ENCODE peak calls at places on chromosomes 2 and 18, in four cellular contexts. S is C1 segment of cervical spinal cord, F is COR-L47, O is neural progenitor cell. G is an unnamed sample.

GRCh38 chr2:114709936-114710850 is 267.8 kb downstream of the DPP10 start:
- DNase-seq in O (peak), S (no peak), F (no peak), G (no peak)

GRCh38 chr2:201777043-201777442 is 3.7 kb downstream of the ALS2 start:
- DNase-seq in O (peak), S (no peak), F (no peak), G (no peak)

GRCh38 chr2:209322041-209322440 is 101.8 kb upstream of the MAP2 start:
- DNase-seq in F (no peak), S (no peak), O (no peak), G (no peak)

GRCh38 chr2:226792155-226792871 is 7.3 kb downstream of the IRS1 start:
- DNase-seq in F (no peak), S (peak), O (no peak), G (no peak)

GRCh38 chr2:104758199-104758620 is 95.7 kb upstream of the POU3F3 start:
- DNase-seq in O (peak), S (peak), F (peak), G (no peak)

GRCh38 chr2:10311736-10312135 is 9.0 kb downstream of the HPCAL1 start:
- DNase-seq in O (no peak), S (no peak), F (no peak), G (no peak)

GRCh38 chr2:164560902-164561301 is 60.4 kb downstream of the GRB14 start:
- DNase-seq in F (no peak), O (no peak), S (no peak), G (no peak)

GRCh38 chr18:49694402-49694801 is 118.9 kb downstream of the ACAA2 start:
- DNase-seq in F (no peak), O (no peak), S (no peak), G (no peak)

GRCh38 chr18:67232406-67232805 is 284.1 kb downstream of the DSEL start:
- DNase-seq in O (no peak), S (no peak), F (no peak), G (no peak)

GRCh38 chr18:32669549-32670165 is 103.2 kb downstream of the KLHL14 start:
- DNase-seq in O (no peak), F (no peak), S (no peak), G (no peak)

GRCh38 chr2:179550214-179550613 is 285.6 kb upstream of the SESTD1 start:
- DNase-seq in F (no peak), S (no peak), O (peak), G (no peak)

GRCh38 chr2:27742571-27742970 is 28.9 kb upstream of the MRPL33 start:
- DNase-seq in O (no peak), F (no peak), S (no peak), G (no peak)

GRCh38 chr18:644395-645004 is 13.0 kb upstream of the TYMS start:
- DNase-seq in O (no peak), F (no peak), S (no peak), G (peak)

GRCh38 chr2:60550151-60550983 is 3.1 kb downstream of the BCL11A start:
- DNase-seq in F (peak), S (peak), O (peak), G (peak)

GRCh38 chr2:219508933-219509779 is 5.1 kb upstream of the ASIC4 start:
- DNase-seq in O (no peak), F (peak), S (no peak), G (no peak)

GRCh38 chr2:210519594-210519993 is 36.8 kb upstream of the CPS1 start:
- DNase-seq in F (no peak), S (no peak), O (no peak), G (no peak)

GRCh38 chr2:25297738-25298137 is 44.0 kb downstream of the DNMT3A start:
- DNase-seq in S (no peak), F (no peak), O (no peak), G (no peak)

GRCh38 chr2:80887923-80888322 is 583.4 kb upstream of the LRRTM1 start:
- DNase-seq in O (no peak), S (no peak), F (no peak), G (no peak)

GRCh38 chr18:46278481-46279465 is 174.6 kb downstream of the HAUS1 start:
- DNase-seq in S (no peak), F (no peak), O (no peak), G (no peak)

GRCh38 chr2:201432551-201433388 is 18.5 kb downstream of the TRAK2 start:
- DNase-seq in O (no peak), S (no peak), F (no peak), G (no peak)

GRCh38 chr18:48318481-48318880 is 90.7 kb downstream of the ZBTB7C start:
- DNase-seq in F (peak), S (no peak), O (no peak), G (no peak)

GRCh38 chr2:33032245-33032644 is 85.5 kb downstream of the LTBP1 start:
- DNase-seq in S (no peak), F (no peak), O (no peak), G (no peak)

GRCh38 chr18:12307251-12307736 is 747 bp upstream of the TUBB6 start:
- DNase-seq in S (peak), F (no peak), O (peak), G (peak)

GRCh38 chr2:43226955-43227829 is 786 bp upstream of the ZFP36L2 start:
- DNase-seq in F (peak), S (peak), O (peak), G (peak)

GRCh38 chr2:8966123-8966908 is 37.2 kb downstream of the MBOAT2 start:
- DNase-seq in O (no peak), S (no peak), F (no peak), G (no peak)

GRCh38 chr2:238638100-238638981 is 209.5 kb upstream of the TWIST2 start:
- DNase-seq in F (no peak), S (no peak), O (no peak), G (no peak)

GRCh38 chr2:38572167-38572566 is 30.6 kb downstream of the HNRNPLL start:
- DNase-seq in F (no peak), S (no peak), O (no peak), G (peak)

GRCh38 chr2:217527586-217528202 is 475.1 kb downstream of the TNS1 start:
- DNase-seq in F (no peak), S (no peak), O (no peak), G (no peak)

GRCh38 chr2:221596192-221596591 is 24.1 kb upstream of the EPHA4 start:
- DNase-seq in F (no peak), S (no peak), O (no peak), G (no peak)

GRCh38 chr18:12598181-12598921 is 59.6 kb downstream of the SPIRE1 start:
- DNase-seq in S (no peak), O (peak), F (no peak), G (peak)

GRCh38 chr2:74554821-74555531 is 456 bp downstream of the DOK1 start:
- DNase-seq in F (peak), O (peak), S (peak), G (peak)

GRCh38 chr2:223576873-223577272 is 25.3 kb downstream of the SCG2 start:
- DNase-seq in F (no peak), S (no peak), O (no peak), G (no peak)

GRCh38 chr2:94996401-94997100 is 29.0 kb upstream of the MAL start:
- DNase-seq in F (no peak), S (no peak), O (no peak), G (no peak)

G was measured in Kasumi-1.